ENCODE peak calls at places on chromosomes 12 and 14, in four cellular contexts. P is dorsolateral prefrontal cortex; Y is naive thymus-derived CD4-positive, alpha-beta T cell; S is T47D. T is an unnamed sample.

GRCh38 chr12:52850681-52851080 is 1.9 kb upstream of the KRT78 start:
- DNase-seq in P (no peak), Y (no peak), S (no peak), T (no peak)

GRCh38 chr12:93198086-93198485 is 179.6 kb upstream of the NUDT4 start:
- DNase-seq in P (no peak), Y (no peak), S (no peak), T (peak; percentile 20)

GRCh38 chr12:53211476-53212381 is 4.7 kb upstream of the ITGB7 start:
- DNase-seq in P (no peak), Y (no peak), S (no peak), T (no peak)

GRCh38 chr14:23352506-23353432 is at the start of gene SLC22A17:
- DNase-seq in P (peak; percentile 91), Y (peak; percentile 80), S (peak; percentile 84), T (peak; percentile 43)

GRCh38 chr14:32009221-32009620 is 67.9 kb upstream of the ARHGAP5 start:
- DNase-seq in P (no peak), Y (no peak), S (no peak), T (no peak)

GRCh38 chr12:89768586-89769482 is 60.2 kb upstream of the ATP2B1 start:
- DNase-seq in P (no peak), Y (no peak), S (no peak), T (peak; percentile 96)

GRCh38 chr12:724194-724855 is 28.1 kb upstream of the WNK1 start:
- DNase-seq in P (no peak), Y (peak; percentile 31), S (no peak), T (no peak)

GRCh38 chr12:78331764-78332163 is 501.1 kb downstream of the NAV3 start:
- DNase-seq in P (no peak), Y (no peak), S (no peak), T (no peak)

GRCh38 chr14:68619805-68620574 is 172.9 kb downstream of the ZFP36L1 start:
- DNase-seq in P (no peak), Y (no peak), S (no peak), T (no peak)

GRCh38 chr14:88430976-88431375 is 45.5 kb downstream of the SPATA7 start:
- DNase-seq in P (no peak), Y (no peak), S (no peak), T (no peak)

GRCh38 chr14:77204907-77205306 is 23.3 kb downstream of the TMEM63C start:
- DNase-seq in P (no peak), Y (no peak), S (no peak), T (no peak)

GRCh38 chr12:122062832-122063690 is 15.5 kb upstream of the MLXIP start:
- DNase-seq in P (no peak), Y (no peak), S (no peak), T (no peak)

GRCh38 chr12:47722136-47722834 is 3.0 kb downstream of the ENDOU start:
- DNase-seq in P (no peak), Y (no peak), S (no peak), T (no peak)

GRCh38 chr14:38206689-38207088 is 1.0 kb upstream of the SSTR1 start:
- DNase-seq in P (no peak), Y (no peak), S (no peak), T (no peak)

GRCh38 chr12:112261559-112261958 is 120.7 kb downstream of the HECTD4 start:
- DNase-seq in P (no peak), Y (no peak), S (no peak), T (peak; percentile 3)

GRCh38 chr14:100866666-100867630 is 36.6 kb downstream of the RTL1 start:
- DNase-seq in P (no peak), Y (no peak), S (no peak), T (no peak)

GRCh38 chr14:81285250-81285649 is 64.5 kb upstream of the GTF2A1 start:
- DNase-seq in P (no peak), Y (no peak), S (no peak), T (no peak)

GRCh38 chr12:13435535-13435934 is 239.0 kb downstream of the EMP1 start:
- DNase-seq in P (no peak), Y (no peak), S (no peak), T (no peak)

GRCh38 chr12:1827806-1828805 is 7.7 kb downstream of the LRTM2 start:
- DNase-seq in P (no peak), Y (no peak), S (no peak), T (no peak)

GRCh38 chr12:117076410-117077372 is 22.5 kb downstream of the TESC start:
- DNase-seq in P (no peak), Y (no peak), S (no peak), T (no peak)

GRCh38 chr12:3998968-3999792 is 126.0 kb upstream of the PARP11 start:
- DNase-seq in P (no peak), Y (peak; percentile 21), S (no peak), T (no peak)

GRCh38 chr12:52380271-52380694 is 5.2 kb downstream of the KRT84 start:
- DNase-seq in P (peak; percentile 42), Y (no peak), S (peak; percentile 67), T (peak; percentile 20)

GRCh38 chr14:101442451-101442850 is 118.8 kb upstream of the DIO3 start:
- DNase-seq in P (no peak), Y (peak; percentile 37), S (no peak), T (no peak)

GRCh38 chr12:18683603-18684002 is 54.2 kb downstream of the PLCZ1 start:
- DNase-seq in P (no peak), Y (no peak), S (no peak), T (no peak)

GRCh38 chr14:103576371-103577024 is 13.7 kb downstream of the COA8 start:
- DNase-seq in P (peak; percentile 66), Y (no peak), S (no peak), T (peak; percentile 75)